ENCODE peak calls at places on chromosome 22, in five cellular contexts. H is tibial artery; Q is upper lobe of right lung; N is CD8-positive, alpha-beta T cell; G is lung. I is an unnamed sample.

GRCh38 chr22:24156146-24156914 is 25.0 kb upstream of the SUSD2 start:
- DNase-seq in N (peak; percentile 71), Q (peak; percentile 82), G (no peak), H (no peak), I (no peak)

GRCh38 chr22:25402501-25403283 is 161.8 kb upstream of the GRK3 start:
- DNase-seq in N (no peak), Q (peak; percentile 43), G (no peak), H (no peak), I (no peak)

GRCh38 chr22:45731798-45732495 is 60.3 kb downstream of the ATXN10 start:
- DNase-seq in H (no peak), N (no peak), G (no peak), Q (no peak), I (no peak)

GRCh38 chr22:42595434-42595833 is 19.2 kb downstream of the POLDIP3 start:
- DNase-seq in G (no peak), H (no peak), Q (no peak), N (no peak), I (peak; percentile 57)

GRCh38 chr22:43133401-43133800 is 9.8 kb downstream of the MCAT start:
- DNase-seq in N (no peak), Q (no peak), H (no peak), G (no peak), I (no peak)

GRCh38 chr22:50581950-50582561 is 593 bp downstream of the CHKB start:
- DNase-seq in H (no peak), Q (no peak), G (no peak), N (peak; percentile 26), I (no peak)

GRCh38 chr22:22474733-22475132 is 33.8 kb downstream of the ZNF280B start:
- DNase-seq in N (no peak), Q (no peak), H (no peak), G (no peak), I (no peak)

GRCh38 chr22:31262369-31263133 is 29.7 kb downstream of the PIK3IP1 start:
- DNase-seq in H (no peak), Q (no peak), G (no peak), N (no peak), I (peak; percentile 54)

GRCh38 chr22:18091916-18092526 is 14.2 kb downstream of the PEX26 start:
- DNase-seq in N (peak; percentile 17), G (peak; percentile 38), H (peak; percentile 42), Q (no peak), I (no peak)

GRCh38 chr22:18998998-18999397 is 62.9 kb upstream of the PRODH start:
- DNase-seq in G (no peak), H (no peak), Q (no peak), N (no peak), I (no peak)

GRCh38 chr22:49134076-49134475 is 693.6 kb downstream of the BRD1 start:
- DNase-seq in G (no peak), N (no peak), H (no peak), Q (no peak), I (no peak)

GRCh38 chr22:27669798-27670599 is 131.6 kb downstream of the MN1 start:
- DNase-seq in Q (no peak), H (no peak), G (no peak), N (no peak), I (no peak)

GRCh38 chr22:45454260-45454659 is 40.8 kb downstream of the RIBC2 start:
- DNase-seq in H (no peak), Q (no peak), G (no peak), N (no peak), I (no peak)

GRCh38 chr22:50624347-50625130 is 3.4 kb downstream of the ARSA start:
- DNase-seq in H (no peak), N (no peak), G (no peak), Q (peak; percentile 51), I (no peak)

GRCh38 chr22:40057652-40058051 is 62.9 kb downstream of the FAM83F start:
- DNase-seq in H (no peak), Q (no peak), N (no peak), G (no peak), I (no peak)

GRCh38 chr22:42614312-42615091 is at the start of gene POLDIP3:
- DNase-seq in H (peak; percentile 99), N (peak; percentile 99), Q (peak; percentile 100), G (peak; percentile 99), I (peak; percentile 99)

GRCh38 chr22:28939932-28940331 is 56.6 kb downstream of the ZNRF3 start:
- DNase-seq in N (no peak), Q (no peak), H (no peak), G (no peak), I (no peak)

GRCh38 chr22:40178417-40179409 is 988 bp downstream of the TNRC6B start:
- DNase-seq in H (peak; percentile 47), N (peak; percentile 48), Q (no peak), G (no peak), I (peak; percentile 17)

DNA sequence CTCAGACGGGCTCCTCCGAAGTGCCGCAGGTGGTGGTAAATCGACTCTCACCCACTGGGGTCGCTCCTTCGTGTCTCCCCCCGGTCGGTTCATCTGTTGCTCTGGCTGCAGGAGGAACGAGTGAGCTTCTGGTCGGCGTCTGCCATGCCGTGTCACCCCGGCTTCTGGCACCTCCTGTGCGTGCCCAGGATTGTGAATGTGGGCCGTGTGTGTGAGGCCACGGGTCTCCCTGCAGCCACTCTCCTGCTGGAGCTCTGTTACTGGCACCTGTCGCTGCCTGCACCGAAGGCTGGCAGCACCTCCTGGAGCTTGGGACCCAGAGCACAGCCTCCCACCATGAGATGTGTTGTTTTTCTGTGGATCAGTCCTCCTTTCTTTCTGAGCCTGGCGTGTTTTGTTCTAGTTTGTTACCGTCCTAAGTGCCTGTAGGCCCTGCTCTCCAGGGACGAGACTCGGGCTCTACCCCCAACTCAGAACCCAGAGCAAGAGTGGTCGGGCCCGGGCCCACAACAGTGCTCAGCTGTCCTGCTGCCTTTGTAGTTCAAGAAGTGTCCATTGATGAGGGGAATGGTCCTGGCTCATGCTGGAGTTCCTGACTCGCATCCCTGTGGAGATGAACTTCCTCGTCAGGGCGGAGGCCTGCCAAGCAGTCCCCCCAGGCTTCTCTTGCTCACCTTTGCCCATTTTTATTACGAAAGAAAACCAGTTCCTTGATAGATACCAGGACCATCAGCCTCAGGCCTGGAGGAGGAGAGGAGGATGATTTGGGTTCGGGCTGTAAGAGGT is 66.6 kb downstream of the MED15 start:
- DNase-seq in Q (peak; percentile 34), N (no peak), H (no peak), G (no peak), I (no peak)
- H3K36me3 ChIP-seq in Q (peaks cover 75% of the 10 kb centered on the region), N (peaks cover 56% of the 10 kb centered on the region), H (peaks cover 81% of the 10 kb centered on the region), G (peaks cover 24% of the 10 kb centered on the region), I (peaks cover 73% of the 10 kb centered on the region)

GRCh38 chr22:20545681-20546521 is 38.5 kb downstream of the MED15 start:
- DNase-seq in N (no peak), H (no peak), Q (no peak), G (no peak), I (no peak)
- H3K36me3 ChIP-seq in N (peaks cover 6% of the 10 kb centered on the region), H (peaks cover 24% of the 10 kb centered on the region), Q (peaks cover 20% of the 10 kb centered on the region), G (peaks cover 2% of the 10 kb centered on the region), I (peaks cover 32% of the 10 kb centered on the region)

DNA sequence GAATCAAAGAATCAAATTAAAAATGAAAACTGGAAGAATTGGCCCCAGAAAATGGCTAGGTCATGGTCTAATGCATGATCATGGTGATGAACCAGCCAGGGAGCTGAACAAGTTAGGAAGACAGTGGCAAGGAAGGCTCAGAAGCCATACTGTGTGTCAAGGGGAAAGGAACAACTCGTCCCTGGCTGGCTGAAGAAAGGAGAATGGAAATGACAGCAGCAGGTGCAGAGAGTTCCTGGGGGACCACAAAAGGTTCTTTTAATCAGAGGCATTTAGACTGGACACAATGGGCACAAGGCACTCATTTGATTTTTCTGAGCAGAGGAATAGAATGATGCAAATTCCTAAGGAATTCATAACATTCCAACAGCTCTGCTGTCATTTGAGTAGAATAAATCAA is 209.9 kb downstream of the LARGE1 start:
- DNase-seq in H (no peak), Q (no peak), G (no peak), N (no peak), I (no peak)
- H3K36me3 ChIP-seq in H (no peaks in the 10 kb centered on the region), Q (no peaks in the 10 kb centered on the region), G (no peaks in the 10 kb centered on the region), N (no peaks in the 10 kb centered on the region), I (no peaks in the 10 kb centered on the region)

GRCh38 chr22:30041881-30042280 is 38.4 kb upstream of the HORMAD2 start:
- DNase-seq in H (no peak), Q (no peak), N (no peak), G (no peak), I (no peak)

GRCh38 chr22:30041475-30041874 is 38.8 kb upstream of the HORMAD2 start:
- DNase-seq in N (no peak), Q (no peak), H (no peak), G (no peak), I (no peak)

GRCh38 chr22:30038219-30038618 is 42.0 kb upstream of the HORMAD2 start:
- DNase-seq in H (no peak), N (no peak), Q (no peak), G (no peak), I (no peak)

GRCh38 chr22:30043181-30043580 is 37.1 kb upstream of the HORMAD2 start:
- DNase-seq in G (no peak), H (no peak), Q (no peak), N (no peak), I (no peak)

DNA sequence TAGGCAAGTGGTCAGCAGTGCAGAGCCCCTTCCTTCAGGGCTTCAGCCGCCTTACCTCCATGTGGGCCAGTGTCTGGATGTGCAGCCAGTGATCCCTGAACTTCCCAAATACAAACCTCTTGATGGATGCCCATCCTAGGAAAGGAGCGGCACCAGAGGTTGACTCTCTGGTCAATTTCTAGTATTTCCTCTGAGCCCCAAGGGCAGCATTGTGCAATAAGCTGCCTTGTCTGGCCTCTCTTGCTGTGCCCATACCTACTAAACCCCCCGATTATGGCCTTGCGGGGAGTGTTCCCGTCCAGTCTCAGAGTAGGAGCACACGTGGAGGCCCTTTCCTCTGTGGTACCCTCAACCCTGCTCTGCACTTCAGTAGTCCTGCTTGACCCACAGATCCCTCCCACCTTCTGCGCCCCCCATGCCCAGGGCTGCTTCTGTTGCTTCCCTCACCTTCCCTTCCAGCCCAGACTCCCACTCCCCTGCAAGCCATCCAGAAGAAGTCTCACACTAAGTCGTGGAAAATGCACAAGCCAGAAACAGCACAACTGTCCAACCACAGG is 39.7 kb upstream of the HORMAD2 start:
- DNase-seq in G (no peak), Q (no peak), H (no peak), N (no peak), I (no peak)
- H3K36me3 ChIP-seq in G (no peaks in the 10 kb centered on the region), Q (no peaks in the 10 kb centered on the region), H (no peaks in the 10 kb centered on the region), N (no peaks in the 10 kb centered on the region), I (no peaks in the 10 kb centered on the region)

GRCh38 chr22:38233427-38233826 is 31.6 kb downstream of the MAFF start:
- DNase-seq in G (no peak), N (no peak), Q (no peak), H (no peak), I (no peak)
- H3K36me3 ChIP-seq in G (no peaks in the 10 kb centered on the region), N (peaks cover 13% of the 10 kb centered on the region), Q (peaks cover 52% of the 10 kb centered on the region), H (peaks cover 68% of the 10 kb centered on the region), I (peaks cover 29% of the 10 kb centered on the region)

DNA sequence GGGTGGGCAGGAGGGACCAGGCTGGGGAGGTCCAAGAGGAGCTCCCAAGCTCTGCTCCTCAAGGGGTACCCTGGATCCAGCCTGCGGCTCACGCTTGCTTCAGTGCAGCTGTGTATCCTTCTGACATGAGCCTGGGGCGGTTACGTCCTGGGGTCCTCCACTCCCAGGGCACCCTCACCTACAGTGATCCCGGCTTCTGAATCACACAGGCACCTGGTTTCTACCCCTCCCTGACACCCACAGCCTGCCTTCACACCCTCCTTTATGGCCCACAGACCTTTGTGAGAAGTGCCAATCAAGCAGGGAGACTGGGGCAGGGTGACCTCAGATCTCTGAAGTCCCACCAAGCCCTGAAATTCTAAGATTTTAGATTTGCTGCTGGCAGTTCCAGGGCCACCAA is 1.5 kb downstream of the MPST start:
- DNase-seq in N (no peak), G (no peak), H (no peak), Q (no peak), I (no peak)
- H3K36me3 ChIP-seq in N (no peaks in the 10 kb centered on the region), G (no peaks in the 10 kb centered on the region), H (peaks cover 25% of the 10 kb centered on the region), Q (peaks cover 27% of the 10 kb centered on the region), I (peaks cover 15% of the 10 kb centered on the region)